ENCODE peak calls at places on chromosomes 3 and 15, in nine cellular contexts. U is hepatocyte; E is A549; X is CD8-positive, alpha-beta T cell; F is mesendoderm; W is GM23248; I is H1; L is tibial nerve; O is SJSA1. S is an unnamed sample. For H3K4me1, the result is how much of the 10 kb centered on the place peaks cover.

GRCh38 chr15:98888839-98889479 is 118.6 kb downstream of the PGPEP1L start:
- DNase-seq in U (no peak), E (no peak), X (no peak), F (no peak), W (peak), I (no peak), L (no peak), O (peak), S (no peak)

GRCh38 chr15:60000113-60000823 is 3.8 kb upstream of the FOXB1 start:
- DNase-seq in U (no peak), E (no peak), X (no peak), F (peak), W (no peak), I (no peak), L (no peak), O (no peak), S (no peak)

GRCh38 chr3:146781606-146782005 is 176.5 kb upstream of the PLSCR5 start:
- DNase-seq in U (no peak), E (no peak), X (no peak), F (no peak), W (peak), I (no peak), L (no peak), O (no peak), S (no peak)

GRCh38 chr15:90946538-90946937 is 8.1 kb upstream of the RCCD1 start:
- DNase-seq in U (no peak), E (no peak), X (no peak), F (no peak), W (no peak), I (no peak), L (no peak), O (no peak), S (no peak)

GRCh38 chr3:172163320-172163719 is 123.9 kb downstream of the FNDC3B start:
- DNase-seq in U (no peak), E (no peak), X (no peak), F (no peak), W (no peak), I (no peak), L (no peak), O (no peak), S (no peak)

GRCh38 chr3:188220097-188220788 is 66.3 kb downstream of the LPP start:
- DNase-seq in U (no peak), E (no peak), X (no peak), F (no peak), W (peak), I (no peak), L (no peak), O (no peak), S (no peak)

GRCh38 chr3:177563792-177564191 is 366.5 kb upstream of the TBL1XR1 start:
- DNase-seq in U (no peak), E (no peak), X (no peak), F (no peak), W (no peak), I (no peak), L (no peak), O (no peak), S (no peak)

GRCh38 chr3:5376761-5377160 is 189.3 kb downstream of the EDEM1 start:
- DNase-seq in U (peak), E (no peak), X (no peak), F (peak), W (no peak), I (peak), L (no peak), O (no peak), S (no peak)

GRCh38 chr3:152307829-152308474 is 39.2 kb downstream of the MBNL1 start:
- DNase-seq in U (peak), E (peak), X (no peak), F (peak), W (no peak), I (no peak), L (no peak), O (no peak), S (no peak)

GRCh38 chr3:170947018-170947769 is 38.8 kb upstream of the EIF5A2 start:
- DNase-seq in U (no peak), E (no peak), X (no peak), F (peak), W (no peak), I (no peak), L (no peak), O (no peak), S (no peak)

GRCh38 chr3:113758389-113759029 is 11.7 kb downstream of the ATP6V1A start:
- DNase-seq in U (no peak), E (no peak), X (no peak), F (no peak), W (peak), I (no peak), L (no peak), O (no peak), S (no peak)

GRCh38 chr3:139975592-139976360 is 40.8 kb downstream of the CLSTN2 start:
- DNase-seq in U (no peak), E (no peak), X (no peak), F (peak), W (no peak), I (no peak), L (no peak), O (no peak), S (no peak)

GRCh38 chr15:70101459-70102113 is 3.9 kb upstream of the TLE3 start:
- DNase-seq in U (peak), E (peak), X (no peak), F (peak), W (peak), I (no peak), L (no peak), O (peak), S (no peak)

GRCh38 chr3:132773071-132773619 is 50.9 kb upstream of the NPHP3 start:
- DNase-seq in U (no peak), E (no peak), X (no peak), F (no peak), W (peak), I (no peak), L (no peak), O (no peak), S (no peak)

GRCh38 chr3:71495708-71496472 is 87.6 kb downstream of the FOXP1 start:
- DNase-seq in U (peak), E (peak), X (no peak), F (peak), W (peak), I (no peak), L (no peak), O (peak), S (no peak)

GRCh38 chr15:101138913-101139880 is 112.7 kb downstream of the CHSY1 start:
- DNase-seq in U (no peak), E (no peak), X (no peak), F (peak), W (no peak), I (no peak), L (no peak), O (peak), S (no peak)

GRCh38 chr3:187507905-187508304 is 139.7 kb downstream of the RTP4 start:
- DNase-seq in U (no peak), E (no peak), X (no peak), F (no peak), W (no peak), I (no peak), L (no peak), O (no peak), S (no peak)

GRCh38 chr3:149646181-149646766 is 11.6 kb downstream of the WWTR1 start:
- DNase-seq in U (no peak), E (peak), X (no peak), F (no peak), W (peak), I (no peak), L (no peak), O (no peak), S (no peak)

GRCh38 chr3:14209596-14210280 is 31.1 kb downstream of the LSM3 start:
- DNase-seq in U (no peak), E (no peak), X (no peak), F (no peak), W (peak), I (no peak), L (no peak), O (no peak), S (no peak)

GRCh38 chr3:146165370-146165769 is 4.4 kb upstream of the PLOD2 start:
- DNase-seq in U (no peak), E (no peak), X (no peak), F (no peak), W (peak), I (no peak), L (no peak), O (peak), S (no peak)

GRCh38 chr3:114151091-114151490 is 27.8 kb downstream of the DRD3 start:
- DNase-seq in U (no peak), E (no peak), X (no peak), F (peak), W (no peak), I (no peak), L (no peak), O (no peak), S (no peak)

GRCh38 chr3:159867372-159867771 is 121.3 kb upstream of the IL12A start:
- DNase-seq in U (no peak), E (no peak), X (no peak), F (no peak), W (no peak), I (no peak), L (no peak), O (no peak), S (no peak)

GRCh38 chr3:14664170-14664569 is 10.8 kb upstream of the C3orf20 start:
- DNase-seq in U (no peak), E (no peak), X (no peak), F (no peak), W (no peak), I (no peak), L (no peak), O (no peak), S (no peak)

GRCh38 chr3:10672422-10672821 is 143.6 kb upstream of the SLC6A11 start:
- DNase-seq in U (no peak), E (no peak), X (no peak), F (no peak), W (no peak), I (no peak), L (no peak), O (no peak), S (no peak)

GRCh38 chr15:79248183-79248582 is 34.3 kb upstream of the ANKRD34C start:
- DNase-seq in U (no peak), E (no peak), X (no peak), F (no peak), W (no peak), I (no peak), L (no peak), O (no peak), S (no peak)

GRCh38 chr15:31554261-31554660 is 227.6 kb downstream of the KLF13 start:
- DNase-seq in U (no peak), E (no peak), X (no peak), F (no peak), W (peak), I (no peak), L (no peak), O (no peak), S (no peak)

GRCh38 chr3:56795097-56795806 is 6.5 kb downstream of the ARHGEF3 start:
- DNase-seq in U (no peak), E (no peak), X (no peak), F (peak), W (peak), I (no peak), L (no peak), O (no peak), S (no peak)

GRCh38 chr3:9947025-9947995 is 4.9 kb downstream of the PRRT3 start:
- DNase-seq in U (peak), E (peak), X (no peak), F (peak), W (peak), I (no peak), L (peak), O (peak), S (peak)

GRCh38 chr15:37096878-37097568 is 3.3 kb downstream of the MEIS2 start:
- DNase-seq in U (peak), E (no peak), X (no peak), F (peak), W (peak), I (no peak), L (no peak), O (no peak), S (no peak)
- H3K4me3 ChIP-seq in U (peak), E (no peak), X (no peak), F (no peak), W (peak), I (peak), L (peak), O (peak), S (peak)

DNA sequence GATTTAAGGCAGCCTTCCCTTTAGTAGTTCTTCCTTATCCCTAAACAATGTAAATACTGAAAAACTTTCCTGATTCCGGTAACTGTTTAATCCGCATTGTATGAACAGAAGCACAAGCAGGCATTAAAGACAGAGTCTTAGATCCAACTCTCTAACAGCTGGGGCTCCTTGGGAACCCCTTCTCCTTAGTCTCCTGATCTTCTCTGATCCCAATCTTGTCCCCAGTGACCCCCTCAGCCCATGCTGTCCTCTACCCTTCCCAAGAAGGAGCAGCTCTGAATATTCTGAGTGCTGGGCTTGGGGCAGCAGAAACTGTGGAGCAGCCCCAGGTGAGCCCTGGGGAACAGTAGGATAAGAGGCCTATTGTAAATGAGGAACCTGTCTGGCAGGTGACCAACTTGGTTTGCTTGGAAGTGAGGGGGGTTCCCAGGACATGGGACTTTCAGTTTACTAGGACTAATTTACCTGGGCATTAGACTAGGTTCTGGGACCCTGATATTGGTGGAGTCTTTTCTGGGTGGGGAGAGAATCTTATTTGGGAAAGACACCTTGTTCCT is 13.0 kb upstream of the SLC30A4 start:
- DNase-seq in U (no peak), E (no peak), X (no peak), F (no peak), W (no peak), I (no peak), L (no peak), O (no peak), S (no peak)
- H3K4me1 ChIP-seq in U (under half), E (under half), X (under half), F (under half), W (under half), I (under half), L (under half), O (under half), S (under half)

GRCh38 chr15:89221543-89221942 is at the start of gene RLBP1:
- DNase-seq in U (no peak), E (no peak), X (no peak), F (no peak), W (no peak), I (no peak), L (no peak), O (no peak), S (no peak)
- H3K27ac ChIP-seq in U (no peak), E (no peak), X (no peak), F (no peak), W (no peak), I (no peak), L (no peak), O (no peak), S (no peak)

GRCh38 chr15:68054658-68055223 is 626 bp downstream of the PIAS1 start:
- DNase-seq in U (peak), E (peak), X (peak), F (peak), W (peak), I (peak), L (peak), O (peak), S (peak)

GRCh38 chr15:68057089-68057488 is 3.0 kb downstream of the PIAS1 start:
- DNase-seq in U (no peak), E (no peak), X (no peak), F (no peak), W (peak), I (no peak), L (no peak), O (no peak), S (no peak)

GRCh38 chr15:68055224-68055705 is 1.1 kb downstream of the PIAS1 start:
- DNase-seq in U (peak), E (no peak), X (peak), F (peak), W (peak), I (no peak), L (no peak), O (no peak), S (no peak)

GRCh38 chr15:68057758-68058157 is 3.6 kb downstream of the PIAS1 start:
- DNase-seq in U (no peak), E (no peak), X (no peak), F (peak), W (no peak), I (no peak), L (no peak), O (no peak), S (no peak)

DNA sequence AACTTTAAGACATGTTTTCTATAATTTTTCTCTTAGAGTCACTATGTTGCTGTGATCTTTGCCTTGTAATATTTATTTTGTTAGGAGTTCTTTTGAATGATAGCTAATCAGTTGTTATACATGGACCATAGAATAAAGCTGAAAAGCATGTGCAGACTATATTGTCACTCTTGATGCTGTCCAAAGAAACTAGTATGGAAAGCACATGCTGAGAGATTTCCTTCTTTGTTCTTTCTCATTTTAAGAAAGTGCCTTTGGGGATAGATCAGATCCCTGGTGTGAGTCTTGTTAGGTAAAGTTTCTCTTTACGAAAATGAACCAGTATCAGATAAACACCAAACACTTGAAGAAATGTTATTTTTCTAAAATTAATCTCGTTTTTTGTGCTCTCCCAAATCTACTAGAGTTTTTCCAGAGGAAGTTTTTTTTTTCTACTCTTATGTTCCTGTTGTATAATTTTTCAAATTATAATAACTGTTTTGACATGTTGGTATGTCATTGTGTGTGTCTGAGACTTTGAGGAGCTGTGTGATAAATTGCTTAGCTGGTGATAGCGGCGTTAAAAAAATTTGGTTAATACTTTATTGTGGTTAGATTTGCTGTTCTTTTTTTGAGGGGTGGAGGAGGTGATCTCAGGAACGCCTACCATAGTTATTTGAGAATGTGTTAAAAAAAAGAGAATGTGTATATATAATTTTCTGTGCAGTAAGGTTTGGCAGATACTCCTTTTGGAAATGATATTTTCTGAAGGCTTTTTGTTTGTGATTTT is 2.2 kb downstream of the PIAS1 start:
- DNase-seq in U (no peak), E (no peak), X (no peak), F (no peak), W (peak), I (no peak), L (no peak), O (no peak), S (no peak)
- H3K4me3 ChIP-seq in U (peak), E (peak), X (no peak), F (no peak), W (peak), I (no peak), L (peak), O (peak), S (peak)

DNA sequence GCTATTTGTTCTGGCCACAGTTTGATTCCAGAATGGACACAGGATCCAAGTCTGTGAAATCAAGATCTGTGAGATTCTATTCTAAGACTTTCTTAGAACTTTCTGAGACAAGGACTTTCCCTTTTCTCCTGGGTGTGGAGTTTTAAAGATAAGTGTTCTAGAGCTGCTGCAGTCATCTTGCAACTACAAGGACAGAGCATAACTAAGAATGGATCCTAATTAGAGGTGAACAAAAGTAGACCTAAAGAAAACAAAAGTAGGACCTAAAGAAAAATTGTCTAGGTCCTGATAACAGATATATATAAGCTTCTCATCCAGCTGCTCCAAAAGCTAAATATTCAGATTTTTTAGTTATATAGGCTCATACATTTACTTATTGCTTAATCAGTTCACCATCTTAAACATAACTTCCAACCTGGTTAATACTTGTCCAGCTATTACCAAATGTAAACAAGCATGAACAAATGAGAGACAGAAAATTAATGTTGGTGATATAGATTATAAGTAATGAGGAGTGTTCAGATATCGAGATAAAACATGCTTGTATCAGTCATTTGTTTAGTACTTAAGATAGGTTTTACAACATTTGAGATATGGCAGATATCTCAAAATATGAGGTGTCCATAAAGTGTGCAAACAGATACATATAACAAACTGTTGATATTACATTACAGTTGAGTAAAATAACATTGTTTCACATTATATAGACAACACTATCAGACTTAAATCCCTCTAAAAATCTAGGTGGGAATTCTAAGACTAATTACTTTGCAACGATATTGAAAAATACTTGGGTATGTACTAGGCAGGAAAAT is 75.1 kb downstream of the CD200 start:
- DNase-seq in U (no peak), E (no peak), X (no peak), F (no peak), W (no peak), I (no peak), L (no peak), O (no peak), S (no peak)
- H3K4me1 ChIP-seq in U (under half), E (under half), X (under half), F (under half), W (under half), I (under half), L (under half), O (under half), S (under half)

GRCh38 chr15:74642328-74642723 is 26.7 kb downstream of the CLK3 start:
- DNase-seq in U (peak), E (no peak), X (no peak), F (no peak), W (no peak), I (no peak), L (no peak), O (no peak), S (no peak)

GRCh38 chr15:74643368-74644204 is 27.9 kb downstream of the CLK3 start:
- DNase-seq in U (no peak), E (no peak), X (no peak), F (peak), W (no peak), I (no peak), L (no peak), O (no peak), S (no peak)

GRCh38 chr15:74641151-74641550 is 25.5 kb downstream of the CLK3 start:
- DNase-seq in U (no peak), E (no peak), X (no peak), F (no peak), W (no peak), I (no peak), L (no peak), O (no peak), S (no peak)

GRCh38 chr15:74648051-74648622 is 32.5 kb downstream of the CLK3 start:
- DNase-seq in U (no peak), E (no peak), X (no peak), F (no peak), W (no peak), I (no peak), L (no peak), O (no peak), S (no peak)

GRCh38 chr15:74642724-74643367 is 27.2 kb downstream of the CLK3 start:
- DNase-seq in U (peak), E (no peak), X (no peak), F (peak), W (peak), I (no peak), L (no peak), O (no peak), S (no peak)
- H3K27ac ChIP-seq in U (peak), E (peak), X (no peak), F (peak), W (peak), I (peak), L (peak), O (no peak), S (no peak)

S was measured in RWPE2.